ENCODE peak calls at places on chromosomes 11 and 22, in eight cellular contexts. Z is bronchial epithelial cell, H is cardiac fibroblast, M is fibroblast of pulmonary artery, O is keratinocyte, W is H9, C is brain microvascular endothelial cell, V is dorsolateral prefrontal cortex. G is an unnamed sample.

GRCh38 chr11:117217141-117217609 is 14.7 kb downstream of the PCSK7 start:
- DNase-seq in M (peak), W (no peak), V (no peak), Z (no peak), C (peak), H (peak), O (no peak), G (peak)

GRCh38 chr22:22618923-22619322 is 25.5 kb upstream of the GGTLC2 start:
- DNase-seq in V (no peak), M (no peak), H (no peak), O (no peak), W (no peak), Z (no peak), C (no peak), G (no peak)

GRCh38 chr11:57237204-57237681 is at the start of gene APLNR:
- DNase-seq in Z (no peak), O (no peak), W (peak), H (no peak), C (no peak), V (no peak), M (no peak), G (no peak)

GRCh38 chr22:40244586-40244985 is 66.9 kb downstream of the TNRC6B start:
- DNase-seq in V (no peak), W (no peak), Z (no peak), M (no peak), C (peak), O (no peak), H (no peak), G (no peak)

GRCh38 chr22:19854778-19855503 is at the start of the genes GNB1L and RTL10:
- DNase-seq in H (peak), O (peak), V (peak), M (peak), Z (peak), W (peak), C (peak), G (peak)

GRCh38 chr11:64372021-64372420 is 13.1 kb downstream of the RPS6KA4 start:
- DNase-seq in H (no peak), O (no peak), V (no peak), W (no peak), C (no peak), M (no peak), Z (no peak), G (no peak)

GRCh38 chr11:90133560-90134145 is 810 bp upstream of the NAALAD2 start:
- DNase-seq in M (no peak), V (no peak), H (no peak), C (no peak), W (no peak), O (no peak), Z (no peak), G (no peak)

GRCh38 chr11:29310016-29310415 is 706.8 kb downstream of the KCNA4 start:
- DNase-seq in V (no peak), H (peak), C (no peak), M (peak), Z (peak), O (no peak), W (no peak), G (no peak)

GRCh38 chr11:33417121-33417520 is 159.9 kb downstream of the HIPK3 start:
- DNase-seq in O (no peak), Z (no peak), C (no peak), M (no peak), V (no peak), H (no peak), W (no peak), G (no peak)

GRCh38 chr22:21590809-21591641 is 23.5 kb downstream of the UBE2L3 start:
- DNase-seq in W (no peak), M (no peak), C (no peak), H (no peak), Z (no peak), V (peak), O (no peak), G (no peak)

GRCh38 chr11:75249704-75250103 is 9.1 kb downstream of the TPBGL start:
- DNase-seq in M (no peak), Z (no peak), W (peak), O (no peak), H (no peak), V (no peak), C (no peak), G (no peak)

GRCh38 chr11:66418168-66418985 is 2.5 kb upstream of the NPAS4 start:
- DNase-seq in V (peak), C (peak), W (peak), Z (peak), O (no peak), H (peak), M (peak), G (peak)

GRCh38 chr11:81870815-81871214 is 862.8 kb downstream of the FAM181B start:
- DNase-seq in C (no peak), O (no peak), W (no peak), M (no peak), V (no peak), H (no peak), Z (peak), G (no peak)

GRCh38 chr11:82682003-82682751 is 51.5 kb downstream of the FAM181B start:
- DNase-seq in M (peak), C (peak), H (peak), O (peak), Z (peak), W (peak), V (no peak), G (peak)

GRCh38 chr11:127006311-127006710 is 5.7 kb upstream of the KIRREL3 start:
- DNase-seq in H (peak), O (no peak), V (no peak), C (no peak), M (peak), Z (no peak), W (no peak), G (no peak)

DNA sequence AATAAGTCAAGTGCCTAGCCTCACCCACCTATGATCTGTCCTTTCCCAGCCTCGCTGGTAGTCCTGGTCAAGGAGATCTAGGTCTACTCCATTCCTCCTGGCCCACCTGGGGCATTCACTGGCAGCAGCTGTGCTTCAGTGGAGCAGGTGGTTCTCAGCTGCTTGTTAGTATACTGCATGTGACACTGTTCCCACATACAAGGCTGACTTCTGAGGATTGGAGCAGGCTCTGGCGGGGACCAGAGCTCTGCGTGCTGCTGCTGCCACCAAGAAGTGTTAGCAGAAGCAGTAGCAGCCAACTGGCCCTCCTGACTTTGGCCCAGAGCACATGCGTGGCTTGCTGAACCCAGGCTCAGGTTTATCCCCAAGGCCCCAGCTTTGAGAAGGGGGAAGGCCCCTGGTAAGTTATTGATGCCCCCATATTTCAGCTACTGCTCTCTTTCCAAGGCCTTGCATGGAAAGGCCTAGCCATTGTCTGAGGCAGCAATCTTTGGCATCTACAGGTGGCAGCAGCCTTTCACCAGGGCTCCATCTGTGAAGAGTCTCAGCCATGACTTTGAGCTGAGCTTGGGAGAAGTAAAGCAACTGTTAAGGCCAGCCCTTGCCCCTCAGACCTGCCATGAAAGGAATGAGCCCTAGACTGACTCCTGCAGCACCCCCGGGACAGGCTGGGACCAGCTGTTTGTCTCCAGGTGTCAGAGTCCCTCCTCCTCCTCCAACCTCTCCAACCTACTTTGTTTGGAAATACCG is 26.5 kb downstream of the ARHGAP1 start:
- DNase-seq in M (no peak), Z (no peak), O (no peak), W (no peak), V (no peak), H (no peak), C (no peak), G (no peak)
- TF ChIP-seq CTCF in M (no peak), Z (no peak), O (no peak), W (no peak), V (no peak), H (no peak), C (no peak), G (no peak)

GRCh38 chr11:119723243-119723951 is 5.6 kb downstream of the NECTIN1 start:
- DNase-seq in M (no peak), W (no peak), O (no peak), Z (no peak), C (no peak), H (no peak), V (no peak), G (no peak)

GRCh38 chr11:119720311-119720710 is 8.7 kb downstream of the NECTIN1 start:
- DNase-seq in V (no peak), W (no peak), Z (no peak), O (no peak), C (no peak), H (no peak), M (no peak), G (no peak)

GRCh38 chr11:119722281-119722794 is 6.7 kb downstream of the NECTIN1 start:
- DNase-seq in W (no peak), H (no peak), O (no peak), C (no peak), V (no peak), Z (no peak), M (no peak), G (no peak)

GRCh38 chr11:119723952-119724325 is 5.1 kb downstream of the NECTIN1 start:
- DNase-seq in Z (no peak), C (no peak), V (no peak), M (no peak), W (no peak), H (no peak), O (no peak), G (no peak)

DNA sequence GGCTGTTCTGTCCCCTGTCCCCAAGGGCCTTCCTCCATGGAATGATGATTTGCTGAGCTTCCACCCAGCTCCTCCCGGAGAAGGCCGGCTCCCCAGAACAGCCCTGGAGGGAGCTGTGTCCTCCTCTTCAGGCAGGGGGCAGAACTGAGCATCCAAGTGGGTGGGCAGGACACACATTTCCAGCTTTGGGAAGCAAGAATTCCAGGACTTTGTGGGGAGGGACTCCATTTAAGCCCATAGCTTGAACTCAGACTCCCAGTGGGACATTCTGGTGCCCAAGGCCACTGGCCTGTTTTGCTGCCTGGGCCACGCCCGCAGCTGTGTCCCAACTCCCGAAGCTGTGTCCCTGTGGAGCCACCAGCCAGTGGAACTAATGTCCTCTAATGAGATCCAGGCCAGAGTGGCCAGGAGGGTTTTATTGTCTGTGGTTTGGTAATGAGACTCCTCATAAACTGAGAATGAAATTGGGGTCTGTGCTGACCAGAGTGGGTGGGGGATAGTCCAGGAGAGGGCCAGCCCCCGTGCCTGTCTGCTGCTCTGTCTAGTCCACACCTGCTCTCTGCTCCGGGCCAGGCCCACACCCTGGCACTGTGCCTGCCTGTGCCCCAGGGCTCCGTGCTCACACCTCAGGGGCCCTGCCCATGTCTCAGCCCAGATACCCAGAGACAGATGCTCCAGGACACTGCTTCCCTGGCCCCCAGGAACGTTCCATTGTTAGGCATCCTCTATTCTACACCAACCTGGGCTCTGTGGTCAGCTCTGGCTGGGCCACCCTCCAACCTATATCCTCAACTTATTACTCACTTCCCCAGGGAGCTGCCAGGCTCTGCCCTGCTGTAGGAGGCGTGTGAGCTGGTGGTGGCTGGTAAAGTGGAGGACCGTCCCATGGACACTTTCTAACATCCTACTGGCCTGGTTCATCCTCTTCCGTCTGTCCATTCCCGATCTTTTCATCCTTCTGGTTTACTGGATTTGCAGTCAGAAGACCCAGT is 7.6 kb downstream of the NECTIN1 start:
- DNase-seq in V (no peak), M (peak), Z (peak), H (peak), C (no peak), W (peak), O (no peak), G (no peak)
- TF ChIP-seq CTCF in V (peak), M (peak), Z (peak), H (peak), C (peak), W (peak), O (peak), G (peak)

GRCh38 chr11:125257185-125257584 is 92.6 kb downstream of the PKNOX2 start:
- DNase-seq in M (no peak), Z (no peak), H (no peak), W (peak), O (no peak), V (no peak), C (no peak), G (no peak)
- TF ChIP-seq CTCF in M (peak), Z (no peak), H (peak), W (peak), O (no peak), V (no peak), C (peak), G (peak)

DNA sequence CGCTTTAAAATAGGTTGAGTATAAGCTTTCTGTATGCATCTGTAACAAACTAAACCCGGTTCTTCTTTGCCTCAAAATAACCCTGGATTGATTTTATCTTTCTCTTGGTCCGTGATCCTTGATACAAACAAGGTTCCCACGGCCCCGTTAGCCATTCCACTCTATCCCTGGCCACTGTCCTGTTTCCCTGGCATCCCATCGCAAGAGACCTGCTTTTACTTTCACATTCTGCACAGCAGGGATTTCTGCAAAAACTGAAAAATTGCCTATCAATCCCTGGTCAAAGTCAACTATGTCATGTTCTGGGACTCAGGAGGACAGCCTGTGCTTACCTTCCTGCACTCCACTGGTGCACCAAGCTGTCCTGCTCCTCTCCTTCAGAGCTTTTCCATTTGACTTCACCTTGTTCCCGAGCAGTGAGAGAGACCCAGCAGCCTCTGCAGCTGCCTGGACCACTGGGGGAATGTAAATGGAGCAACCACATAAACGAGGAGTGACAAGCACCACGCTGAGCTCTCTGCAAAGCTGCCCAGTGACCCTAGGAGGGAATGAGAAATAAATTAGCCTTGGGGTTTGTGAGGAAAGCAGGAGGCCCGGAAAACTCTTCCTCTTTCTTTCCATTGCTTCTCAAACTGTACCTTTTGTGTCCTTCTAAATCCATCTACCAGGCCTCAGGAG is 175.9 kb downstream of the NTM start:
- DNase-seq in C (no peak), W (peak), Z (no peak), O (no peak), V (no peak), M (no peak), H (no peak), G (no peak)
- TF ChIP-seq CTCF in C (no peak), W (no peak), Z (no peak), O (no peak), V (no peak), M (no peak), H (no peak), G (no peak)

GRCh38 chr11:119030029-119030328 is 698 bp downstream of the SLC37A4 start:
- DNase-seq in C (no peak), V (no peak), M (no peak), H (no peak), O (no peak), Z (no peak), W (no peak), G (no peak)

GRCh38 chr11:119031912-119032280 is 1.2 kb upstream of the SLC37A4 start:
- DNase-seq in W (no peak), M (no peak), H (no peak), C (no peak), Z (no peak), O (no peak), V (no peak), G (no peak)

GRCh38 chr11:119029069-119029339 is 1.7 kb downstream of the SLC37A4 start:
- DNase-seq in H (no peak), O (no peak), Z (no peak), C (no peak), W (no peak), M (no peak), V (no peak), G (no peak)

GRCh38 chr11:119029340-119030028 is 1.2 kb downstream of the SLC37A4 start:
- DNase-seq in V (no peak), C (no peak), W (no peak), O (no peak), Z (no peak), M (no peak), H (no peak), G (no peak)

DNA sequence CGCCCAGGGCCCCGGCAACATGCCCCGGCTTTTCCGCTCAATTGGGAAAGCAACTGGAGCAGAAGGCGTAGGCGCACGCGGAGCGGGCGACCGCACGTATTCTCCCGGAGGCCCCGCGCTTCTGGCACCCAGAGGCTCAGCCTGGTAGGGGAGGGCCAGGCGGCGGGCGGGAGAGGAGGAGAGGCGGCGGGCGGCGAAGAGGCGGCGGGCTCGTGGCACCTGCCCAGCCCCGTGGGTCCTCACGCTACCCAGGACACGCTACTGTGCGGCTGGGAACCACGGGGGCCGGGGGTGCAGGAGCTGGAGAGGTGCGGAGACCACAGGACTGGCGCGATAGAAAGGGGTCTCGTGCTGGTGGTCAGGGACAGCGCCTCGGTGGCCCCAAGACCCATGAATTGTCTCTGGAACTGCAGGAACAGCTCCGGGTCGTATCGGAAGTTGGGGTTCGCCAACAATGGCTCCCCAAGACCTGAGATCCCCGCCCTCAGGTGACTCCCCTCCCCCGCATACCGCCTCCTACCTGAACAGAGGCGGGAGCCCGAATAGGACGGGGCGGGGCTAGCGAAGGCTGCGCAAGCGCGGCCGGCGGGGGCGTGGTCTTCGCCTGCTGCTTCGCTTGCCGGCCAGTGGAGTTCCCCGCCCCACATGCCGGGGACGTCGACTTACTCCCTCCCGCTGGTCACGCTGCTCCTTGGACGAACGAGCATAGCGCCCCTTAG is at the start of gene SLC37A4:
- DNase-seq in O (peak), C (peak), H (peak), V (peak), Z (peak), W (peak), M (peak), G (peak)
- TF ChIP-seq CTCF in O (peak), C (no peak), H (no peak), V (peak), Z (peak), W (no peak), M (no peak), G (peak)

G was measured in fibroblast of villous mesenchyme.